ENCODE peak calls at places on chromosomes 13 and 19, in seven cellular contexts. One of them, this sample, is unnamed.
A peak's percentile ranks its signal among the peaks of the same experiment; 100 is the strongest.

GRCh38 chr13:31835932-31836331 is 96.6 kb downstream of the RXFP2 start:
- DNase-seq in HT-29: peak; percentile 29
- DNase-seq in lower leg skin: no peak
- DNase-seq in stimulated activated CD4-positive, alpha-beta T cell treated with anti-CD3 and anti-CD28 coated beads, Interleukin-1b, Interleukin-23, amount 100 ng/mL, for 4 hours: no peak
- DNase-seq in astrocyte of the spinal cord: peak; percentile 67
- DNase-seq in WTC11: no peak
- DNase-seq in skeletal muscle cell: peak; percentile 67
- DNase-seq in this sample: no peak

GRCh38 chr13:114286808-114287207 is 5.4 kb downstream of the UPF3A start:
- DNase-seq in HT-29: no peak
- DNase-seq in lower leg skin: no peak
- DNase-seq in stimulated activated CD4-positive, alpha-beta T cell treated with anti-CD3 and anti-CD28 coated beads, Interleukin-1b, Interleukin-23, amount 100 ng/mL, for 4 hours: no peak
- DNase-seq in astrocyte of the spinal cord: peak; percentile 62
- DNase-seq in WTC11: no peak
- DNase-seq in skeletal muscle cell: no peak
- DNase-seq in this sample: no peak

GRCh38 chr19:43572172-43572588 is 3.1 kb downstream of the XRCC1 start:
- DNase-seq in HT-29: no peak
- DNase-seq in lower leg skin: no peak
- DNase-seq in stimulated activated CD4-positive, alpha-beta T cell treated with anti-CD3 and anti-CD28 coated beads, Interleukin-1b, Interleukin-23, amount 100 ng/mL, for 4 hours: no peak
- DNase-seq in astrocyte of the spinal cord: no peak
- DNase-seq in WTC11: no peak
- DNase-seq in skeletal muscle cell: no peak
- DNase-seq in this sample: no peak

GRCh38 chr19:17235618-17236413 is 9.8 kb downstream of the OCEL1 start:
- DNase-seq in HT-29: peak; percentile 63
- DNase-seq in lower leg skin: no peak
- DNase-seq in stimulated activated CD4-positive, alpha-beta T cell treated with anti-CD3 and anti-CD28 coated beads, Interleukin-1b, Interleukin-23, amount 100 ng/mL, for 4 hours: peak; percentile 66
- DNase-seq in astrocyte of the spinal cord: peak; percentile 69
- DNase-seq in WTC11: peak; percentile 68
- DNase-seq in skeletal muscle cell: no peak
- DNase-seq in this sample: peak; percentile 54

GRCh38 chr13:71864094-71864980 is 2.7 kb downstream of the DACH1 start:
- DNase-seq in HT-29: no peak
- DNase-seq in lower leg skin: no peak
- DNase-seq in stimulated activated CD4-positive, alpha-beta T cell treated with anti-CD3 and anti-CD28 coated beads, Interleukin-1b, Interleukin-23, amount 100 ng/mL, for 4 hours: no peak
- DNase-seq in astrocyte of the spinal cord: peak; percentile 13
- DNase-seq in WTC11: peak; percentile 73
- DNase-seq in skeletal muscle cell: no peak
- DNase-seq in this sample: no peak

GRCh38 chr13:40485611-40486517 is 180.6 kb downstream of the FOXO1 start:
- DNase-seq in HT-29: no peak
- DNase-seq in lower leg skin: no peak
- DNase-seq in stimulated activated CD4-positive, alpha-beta T cell treated with anti-CD3 and anti-CD28 coated beads, Interleukin-1b, Interleukin-23, amount 100 ng/mL, for 4 hours: peak; percentile 49
- DNase-seq in astrocyte of the spinal cord: no peak
- DNase-seq in WTC11: no peak
- DNase-seq in skeletal muscle cell: no peak
- DNase-seq in this sample: no peak

GRCh38 chr19:1455336-1456120 is 5.6 kb downstream of the APC2 start:
- DNase-seq in HT-29: peak; percentile 96
- DNase-seq in lower leg skin: peak; percentile 40
- DNase-seq in stimulated activated CD4-positive, alpha-beta T cell treated with anti-CD3 and anti-CD28 coated beads, Interleukin-1b, Interleukin-23, amount 100 ng/mL, for 4 hours: no peak
- DNase-seq in astrocyte of the spinal cord: no peak
- DNase-seq in WTC11: peak; percentile 99
- DNase-seq in skeletal muscle cell: no peak
- DNase-seq in this sample: peak; percentile 79

GRCh38 chr19:17943284-17944221 is 10.7 kb downstream of the CCDC124 start:
- DNase-seq in HT-29: no peak
- DNase-seq in lower leg skin: no peak
- DNase-seq in stimulated activated CD4-positive, alpha-beta T cell treated with anti-CD3 and anti-CD28 coated beads, Interleukin-1b, Interleukin-23, amount 100 ng/mL, for 4 hours: no peak
- DNase-seq in astrocyte of the spinal cord: no peak
- DNase-seq in WTC11: peak; percentile 81
- DNase-seq in skeletal muscle cell: no peak
- DNase-seq in this sample: no peak

GRCh38 chr19:18290250-18291018 is 9.0 kb upstream of the JUND start:
- DNase-seq in HT-29: no peak
- DNase-seq in lower leg skin: no peak
- DNase-seq in stimulated activated CD4-positive, alpha-beta T cell treated with anti-CD3 and anti-CD28 coated beads, Interleukin-1b, Interleukin-23, amount 100 ng/mL, for 4 hours: peak; percentile 70
- DNase-seq in astrocyte of the spinal cord: no peak
- DNase-seq in WTC11: no peak
- DNase-seq in skeletal muscle cell: no peak
- DNase-seq in this sample: no peak

GRCh38 chr13:91302070-91302469 is 45.4 kb upstream of the MIR17HG start:
- DNase-seq in HT-29: no peak
- DNase-seq in lower leg skin: no peak
- DNase-seq in stimulated activated CD4-positive, alpha-beta T cell treated with anti-CD3 and anti-CD28 coated beads, Interleukin-1b, Interleukin-23, amount 100 ng/mL, for 4 hours: no peak
- DNase-seq in astrocyte of the spinal cord: no peak
- DNase-seq in WTC11: no peak
- DNase-seq in skeletal muscle cell: no peak
- DNase-seq in this sample: no peak

GRCh38 chr19:8552810-8553209 is 24.4 kb downstream of the MYO1F start:
- DNase-seq in HT-29: peak; percentile 45
- DNase-seq in lower leg skin: no peak
- DNase-seq in stimulated activated CD4-positive, alpha-beta T cell treated with anti-CD3 and anti-CD28 coated beads, Interleukin-1b, Interleukin-23, amount 100 ng/mL, for 4 hours: no peak
- DNase-seq in astrocyte of the spinal cord: peak; percentile 16
- DNase-seq in WTC11: peak; percentile 52
- DNase-seq in skeletal muscle cell: no peak
- DNase-seq in this sample: peak; percentile 66

GRCh38 chr13:114025432-114026127 is 51.7 kb upstream of the C13orf46 start:
- DNase-seq in HT-29: no peak
- DNase-seq in lower leg skin: no peak
- DNase-seq in stimulated activated CD4-positive, alpha-beta T cell treated with anti-CD3 and anti-CD28 coated beads, Interleukin-1b, Interleukin-23, amount 100 ng/mL, for 4 hours: no peak
- DNase-seq in astrocyte of the spinal cord: peak; percentile 86
- DNase-seq in WTC11: no peak
- DNase-seq in skeletal muscle cell: peak; percentile 43
- DNase-seq in this sample: no peak

GRCh38 chr13:39209731-39210633 is 171.7 kb downstream of the NHLRC3 start:
- DNase-seq in HT-29: no peak
- DNase-seq in lower leg skin: no peak
- DNase-seq in stimulated activated CD4-positive, alpha-beta T cell treated with anti-CD3 and anti-CD28 coated beads, Interleukin-1b, Interleukin-23, amount 100 ng/mL, for 4 hours: no peak
- DNase-seq in astrocyte of the spinal cord: no peak
- DNase-seq in WTC11: no peak
- DNase-seq in skeletal muscle cell: no peak
- DNase-seq in this sample: no peak

GRCh38 chr19:18171605-18172327 is 1.8 kb upstream of the IFI30 start:
- DNase-seq in HT-29: no peak
- DNase-seq in lower leg skin: no peak
- DNase-seq in stimulated activated CD4-positive, alpha-beta T cell treated with anti-CD3 and anti-CD28 coated beads, Interleukin-1b, Interleukin-23, amount 100 ng/mL, for 4 hours: no peak
- DNase-seq in astrocyte of the spinal cord: no peak
- DNase-seq in WTC11: no peak
- DNase-seq in skeletal muscle cell: no peak
- DNase-seq in this sample: no peak

GRCh38 chr13:112744306-112745021 is 54.6 kb downstream of the ATP11A start:
- DNase-seq in HT-29: no peak
- DNase-seq in lower leg skin: no peak
- DNase-seq in stimulated activated CD4-positive, alpha-beta T cell treated with anti-CD3 and anti-CD28 coated beads, Interleukin-1b, Interleukin-23, amount 100 ng/mL, for 4 hours: no peak
- DNase-seq in astrocyte of the spinal cord: no peak
- DNase-seq in WTC11: no peak
- DNase-seq in skeletal muscle cell: peak; percentile 28
- DNase-seq in this sample: no peak

This sample was measured in SK-MEL-5.